ENCODE peak calls at places on chromosomes 3 and 15, in nine cellular contexts. R is spleen, O is stomach, L is HepG2, A is transverse colon, I is sigmoid colon, Q is upper lobe of left lung, J is HCT116, M is esophagus muscularis mucosa. T is an unnamed sample.

GRCh38 chr15:90030376-90030775 is 29.3 kb downstream of the ZNF710 start:
- DNase-seq in R (peak; percentile 56), L (no peak), J (no peak), M (no peak), O (peak; percentile 49), Q (no peak), A (peak; percentile 14), I (peak; percentile 58), T (no peak)

GRCh38 chr15:70380484-70380883 is 282.8 kb upstream of the TLE3 start:
- DNase-seq in I (no peak), O (no peak), A (no peak), J (no peak), M (peak; percentile 64), L (no peak), Q (no peak), R (no peak), T (peak; percentile 43)

GRCh38 chr3:131033480-131034080 is 6.9 kb downstream of the NEK11 start:
- DNase-seq in J (peak; percentile 41), R (no peak), M (no peak), A (no peak), O (no peak), L (peak; percentile 43), Q (no peak), I (no peak), T (no peak)

GRCh38 chr3:182118081-182118480 is 406.4 kb downstream of the SOX2 start:
- DNase-seq in O (no peak), L (no peak), Q (no peak), R (no peak), A (no peak), M (no peak), J (no peak), I (no peak), T (no peak)

GRCh38 chr3:38646630-38647029 is 2.9 kb downstream of the SCN5A start:
- DNase-seq in Q (no peak), M (peak; percentile 66), J (no peak), L (peak; percentile 60), R (peak; percentile 31), A (no peak), I (peak; percentile 6), O (no peak), T (no peak)

GRCh38 chr3:68176600-68176999 is 522.2 kb upstream of the SUCLG2 start:
- DNase-seq in L (no peak), I (no peak), Q (no peak), A (no peak), R (no peak), O (no peak), M (no peak), J (no peak), T (no peak)

GRCh38 chr3:20080956-20081554 is 40.8 kb downstream of the KAT2B start:
- DNase-seq in M (no peak), I (peak; percentile 66), L (peak; percentile 40), Q (no peak), J (no peak), O (peak; percentile 68), A (peak; percentile 19), R (peak; percentile 88), T (no peak)

GRCh38 chr3:127325630-127325961 is 37.8 kb upstream of the PRR20G start:
- DNase-seq in I (no peak), J (no peak), M (no peak), A (no peak), O (no peak), Q (no peak), L (no peak), R (no peak), T (no peak)

GRCh38 chr15:43249236-43249635 is 17.5 kb downstream of the TGM5 start:
- DNase-seq in M (no peak), L (no peak), R (no peak), J (no peak), O (no peak), A (no peak), Q (no peak), I (no peak), T (no peak)

GRCh38 chr15:39084683-39085530 is 496.0 kb upstream of the THBS1 start:
- DNase-seq in O (no peak), M (no peak), I (peak; percentile 81), Q (no peak), L (peak; percentile 21), J (no peak), R (no peak), A (peak; percentile 23), T (no peak)

GRCh38 chr3:39419697-39420293 is 13.3 kb downstream of the RPSA start:
- DNase-seq in A (no peak), M (no peak), R (no peak), I (no peak), O (no peak), L (no peak), Q (no peak), J (no peak), T (no peak)

GRCh38 chr3:133606342-133606741 is 32.9 kb downstream of the CDV3 start:
- DNase-seq in Q (no peak), M (no peak), L (peak; percentile 38), R (no peak), A (no peak), I (no peak), J (no peak), O (no peak), T (no peak)

GRCh38 chr15:31483924-31484368 is 157.3 kb downstream of the KLF13 start:
- DNase-seq in A (no peak), J (no peak), M (no peak), I (no peak), R (peak; percentile 80), O (peak; percentile 24), Q (peak; percentile 84), L (no peak), T (no peak)

DNA sequence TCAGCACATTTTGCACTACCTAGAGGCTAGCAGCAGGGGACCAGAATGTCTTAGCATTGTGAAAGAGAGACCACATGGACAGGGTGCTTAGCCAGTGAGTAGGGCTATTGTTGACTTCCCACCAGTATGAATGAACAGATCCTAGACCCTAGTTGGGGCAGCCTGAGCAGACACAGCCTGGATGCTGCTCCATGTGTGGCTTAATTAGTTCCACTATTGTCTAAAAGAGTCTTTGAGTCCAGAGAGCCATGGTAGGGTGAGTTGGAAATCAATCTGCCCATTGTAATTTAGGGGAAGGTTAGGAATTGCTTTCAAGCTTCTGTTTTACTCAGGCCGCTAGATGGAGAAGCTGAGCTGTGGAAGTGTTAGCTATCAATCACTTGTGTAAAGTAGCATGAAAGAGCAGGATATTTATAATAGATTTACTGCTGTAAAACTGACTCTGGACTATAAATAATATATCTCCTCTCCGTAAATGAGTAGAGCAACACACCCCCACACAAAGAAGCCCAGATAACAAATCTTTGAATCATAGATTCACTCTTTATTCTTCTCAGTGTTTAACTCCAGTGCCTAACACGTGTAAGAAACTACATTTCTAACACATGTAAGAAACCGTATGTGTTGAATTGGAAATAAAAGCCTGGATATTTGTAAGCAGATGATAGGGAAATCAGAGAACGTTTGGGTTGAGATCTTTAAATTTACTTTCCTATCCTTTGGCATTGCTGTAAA is 4.1 kb upstream of the GCSAM start:
- DNase-seq in I (no peak), M (no peak), Q (no peak), A (peak; percentile 37), O (no peak), L (peak; percentile 42), R (no peak), J (peak; percentile 49), T (no peak)
- TF ChIP-seq POLR2A in I (no peak), M (no peak), Q (no peak), A (no peak), O (no peak), L (no peak), R (no peak), J (no peak), T (no peak)

GRCh38 chr3:71402280-71402679 is 181.2 kb downstream of the FOXP1 start:
- DNase-seq in I (no peak), Q (no peak), L (no peak), R (no peak), M (no peak), J (no peak), O (no peak), A (no peak), T (no peak)
- TF ChIP-seq POLR2AphosphoS5 in I (no peak), Q (no peak), L (no peak), R (no peak), M (no peak), J (no peak), O (no peak), A (no peak), T (no peak)

GRCh38 chr15:92906563-92907081 is 6.5 kb downstream of the CHD2 start:
- DNase-seq in I (no peak), O (no peak), A (no peak), M (no peak), R (no peak), L (no peak), Q (no peak), J (peak; percentile 73), T (no peak)
- H3K4me1 ChIP-seq in I (no peaks in the 10 kb centered on the region), O (peaks cover 66% of the 10 kb centered on the region), A (peaks cover 72% of the 10 kb centered on the region), M (peaks cover 86% of the 10 kb centered on the region), R (peaks cover 60% of the 10 kb centered on the region), L (peaks cover 69% of the 10 kb centered on the region), Q (peaks cover 68% of the 10 kb centered on the region), J (peaks cover 83% of the 10 kb centered on the region), T (peaks cover 87% of the 10 kb centered on the region)

GRCh38 chr3:120908030-120908802 is at the start of gene STXBP5L:
- DNase-seq in M (no peak), Q (peak; percentile 94), I (peak; percentile 90), L (peak; percentile 51), O (peak; percentile 82), J (peak; percentile 27), A (peak; percentile 89), R (peak; percentile 81), T (no peak)
- TF ChIP-seq POLR2A in M (no peak), Q (no peak), I (peak; percentile 37), L (no peak), O (no peak), J (no peak), A (no peak), R (no peak), T (no peak)

GRCh38 chr3:138187296-138188012 is at the start of gene ARMC8:
- DNase-seq in Q (peak; percentile 93), A (peak; percentile 73), I (peak; percentile 80), O (peak; percentile 63), L (peak; percentile 77), M (no peak), R (peak; percentile 91), J (peak; percentile 73), T (no peak)
- TF ChIP-seq POLR2AphosphoS5 in Q (peak; percentile 89), A (peak; percentile 92), I (peak; percentile 87), O (peak; percentile 65), L (peak; percentile 57), M (peak; percentile 92), R (peak; percentile 93), J (no peak), T (peak; percentile 93)

DNA sequence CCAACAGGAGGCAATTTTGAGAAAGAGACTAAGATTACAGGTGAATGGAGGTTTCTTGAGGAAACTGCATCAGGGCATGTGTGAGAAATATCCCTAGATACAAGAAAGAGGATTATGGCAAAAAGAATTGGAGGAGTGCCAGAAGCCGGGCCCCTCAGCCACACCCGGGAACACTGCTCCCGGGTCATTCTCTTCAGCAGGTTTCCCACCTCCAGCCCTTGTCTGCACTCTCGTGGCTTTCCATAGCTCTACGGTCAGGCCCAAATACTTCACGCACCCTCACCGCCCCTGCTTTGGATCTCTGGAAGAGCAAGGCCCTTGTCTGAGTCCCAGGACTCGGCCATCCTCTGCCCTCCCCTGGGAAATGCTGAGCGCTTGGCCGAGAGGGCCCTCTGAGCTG is 38.7 kb upstream of the SPTBN5 start:
- DNase-seq in O (no peak), Q (no peak), J (no peak), A (no peak), M (no peak), I (no peak), L (no peak), R (no peak), T (no peak)
- H3K4me1 ChIP-seq in O (peaks cover 55% of the 10 kb centered on the region), Q (peaks cover 67% of the 10 kb centered on the region), J (peaks cover 83% of the 10 kb centered on the region), A (peaks cover 53% of the 10 kb centered on the region), M (peaks cover 94% of the 10 kb centered on the region), I (no peaks in the 10 kb centered on the region), L (peaks cover 28% of the 10 kb centered on the region), R (peaks cover 45% of the 10 kb centered on the region), T (peaks cover 81% of the 10 kb centered on the region)

T was measured in vagina.